ENCODE peak calls at places on chromosomes 7 and 10, in four cellular contexts. I is stomach; F is amniotic epithelial cell; L is stimulated activated CD8-positive, alpha-beta memory T cell treated with anti-CD3 and anti-CD28 coated beads, Interleukin-7, amount 100 ng/mL, for 24 hours. W is an unnamed sample.

GRCh38 chr7:37068902-37069301 is 344.6 kb upstream of the AOAH start:
- DNase-seq in F (no peak), I (no peak), L (no peak), W (no peak)

GRCh38 chr7:150368884-150369739 is 490 bp downstream of the REPIN1 start:
- DNase-seq in F (peak), L (no peak), I (peak), W (peak)

GRCh38 chr10:48575901-48576300 is 29.0 kb downstream of the ARHGAP22 start:
- DNase-seq in F (no peak), L (no peak), I (no peak), W (no peak)

GRCh38 chr10:124283215-124284046 is 135.3 kb downstream of the OAT start:
- DNase-seq in F (no peak), L (no peak), I (no peak), W (no peak)

GRCh38 chr7:38424750-38425463 is 151.5 kb upstream of the TARP start:
- DNase-seq in I (no peak), F (no peak), L (no peak), W (no peak)

GRCh38 chr7:78716876-78717275 is 736.6 kb downstream of the MAGI2 start:
- DNase-seq in I (no peak), F (peak), L (no peak), W (no peak)

GRCh38 chr7:155369-156000 is 36.9 kb upstream of the FAM20C start:
- DNase-seq in F (peak), L (no peak), I (no peak), W (no peak)

GRCh38 chr7:46468753-46469356 is 547.8 kb upstream of the IGFBP3 start:
- DNase-seq in L (no peak), I (no peak), F (peak), W (peak)

GRCh38 chr10:3748484-3748883 is 36.5 kb downstream of the KLF6 start:
- DNase-seq in F (peak), I (no peak), L (no peak), W (no peak)

GRCh38 chr7:155870334-155871180 is 58.3 kb upstream of the SHH start:
- DNase-seq in L (no peak), F (no peak), I (peak), W (no peak)

GRCh38 chr10:70084189-70084588 is 31.5 kb downstream of the MACROH2A2 start:
- DNase-seq in I (no peak), L (no peak), F (no peak), W (no peak)

GRCh38 chr7:124667312-124667711 is 98.3 kb downstream of the GPR37 start:
- DNase-seq in I (no peak), F (peak), L (no peak), W (no peak)